ENCODE peak calls at places on chromosomes 13 and 19, in five cellular contexts. Q, Y, E, Z and D are unnamed samples.

GRCh38 chr19:47891923-47892666 is 6.0 kb upstream of the SULT2A1 start:
- DNase-seq in Z (no peak), E (no peak), Y (no peak), Q (no peak), D (no peak)

GRCh38 chr13:113636266-113636963 is 21.6 kb downstream of the ATP4B start:
- DNase-seq in E (no peak), Q (no peak), Z (peak), Y (peak), D (no peak)

GRCh38 chr19:6677924-6678689 is 8.1 kb upstream of the TNFSF14 start:
- DNase-seq in E (no peak), Z (no peak), Q (peak), Y (no peak), D (peak)

GRCh38 chr13:73303858-73304257 is 245.1 kb downstream of the KLF5 start:
- DNase-seq in Q (peak), Z (no peak), E (peak), Y (no peak), D (no peak)

GRCh38 chr19:4326837-4327251 is 11.8 kb downstream of the STAP2 start:
- DNase-seq in Q (no peak), E (no peak), Y (no peak), Z (no peak), D (no peak)

GRCh38 chr19:10260141-10260584 is 8.1 kb downstream of the MRPL4 start:
- DNase-seq in Z (no peak), Y (no peak), E (no peak), Q (peak), D (no peak)

GRCh38 chr13:33123066-33123940 is 107.1 kb downstream of the KL start:
- DNase-seq in Q (peak), Y (no peak), Z (peak), E (peak), D (no peak)

GRCh38 chr13:23969672-23970071 is 72.4 kb upstream of the C1QTNF9B start:
- DNase-seq in Q (peak), Y (no peak), E (peak), Z (no peak), D (no peak)

GRCh38 chr19:50794778-50795664 is 4.8 kb downstream of the ACP4 start:
- DNase-seq in E (no peak), Y (no peak), Q (peak), Z (no peak), D (no peak)

GRCh38 chr19:38303517-38304351 is at the start of gene C19orf33:
- DNase-seq in E (no peak), Z (peak), Q (peak), Y (no peak), D (no peak)

GRCh38 chr19:38683393-38684077 is 36.1 kb downstream of the ACTN4 start:
- DNase-seq in E (peak), Z (no peak), Y (no peak), Q (peak), D (peak)

GRCh38 chr19:48393559-48394330 is at the start of gene GRIN2D:
- DNase-seq in Z (no peak), E (peak), Q (peak), Y (no peak), D (no peak)

GRCh38 chr19:16416574-16416973 is 55.2 kb downstream of the EPS15L1 start:
- DNase-seq in Q (no peak), Y (no peak), E (peak), Z (no peak), D (no peak)

GRCh38 chr13:55263045-55263444 is 1877.7 kb upstream of the PRR20A start:
- DNase-seq in Y (no peak), E (no peak), Q (no peak), Z (no peak), D (no peak)

GRCh38 chr19:33348301-33349010 is 25.1 kb upstream of the CEBPG start:
- DNase-seq in E (no peak), Y (no peak), Q (peak), Z (no peak), D (no peak)

GRCh38 chr13:106573855-106574254 is 5.9 kb upstream of the ARGLU1 start:
- DNase-seq in E (peak), Z (peak), Y (no peak), Q (peak), D (no peak)

GRCh38 chr13:53028637-53029121 is at the start of gene OLFM4:
- DNase-seq in Z (no peak), Y (no peak), E (no peak), Q (no peak), D (no peak)

GRCh38 chr19:48933382-48933932 is at the start of gene DHDH:
- DNase-seq in Z (peak), Y (peak), E (peak), Q (peak), D (peak)

GRCh38 chr13:84925443-84925842 is 873.8 kb downstream of the SLITRK6 start:
- DNase-seq in Z (no peak), Y (no peak), E (peak), Q (no peak), D (no peak)

GRCh38 chr13:113882266-113882627 is 18.4 kb upstream of the GAS6 start:
- DNase-seq in E (no peak), Z (peak), Y (peak), Q (no peak), D (no peak)

GRCh38 chr19:35714601-35715354 is 3.0 kb upstream of the KMT2B start:
- DNase-seq in Q (no peak), Y (peak), E (no peak), Z (no peak), D (no peak)

GRCh38 chr13:72920097-72920496 is 138.2 kb downstream of the PIBF1 start:
- DNase-seq in Q (peak), E (peak), Y (no peak), Z (peak), D (no peak)

GRCh38 chr13:80454245-80454644 is 113.3 kb upstream of the SPRY2 start:
- DNase-seq in Z (no peak), Q (no peak), Y (no peak), E (peak), D (no peak)

GRCh38 chr13:29845440-29846056 is 4.9 kb downstream of the UBL3 start:
- DNase-seq in Z (no peak), Y (no peak), Q (peak), E (peak), D (no peak)

GRCh38 chr19:48023011-48023410 is 20.9 kb downstream of the CABP5 start:
- DNase-seq in Z (no peak), Q (no peak), Y (no peak), E (no peak), D (no peak)

GRCh38 chr19:41903161-41903953 is 20.4 kb downstream of the ARHGEF1 start:
- DNase-seq in Z (no peak), E (no peak), Q (no peak), Y (no peak), D (no peak)

GRCh38 chr13:89066868-89067466 is 1395.8 kb downstream of the SLITRK5 start:
- DNase-seq in Q (peak), E (peak), Y (no peak), Z (no peak), D (no peak)

GRCh38 chr19:13019330-13019729 is 24.1 kb downstream of the NFIX start:
- DNase-seq in Q (no peak), Z (no peak), Y (no peak), E (no peak), D (no peak)
- H3K27ac ChIP-seq in Q (peak), Z (peak), Y (peak), E (no peak), D (no peak)

DNA sequence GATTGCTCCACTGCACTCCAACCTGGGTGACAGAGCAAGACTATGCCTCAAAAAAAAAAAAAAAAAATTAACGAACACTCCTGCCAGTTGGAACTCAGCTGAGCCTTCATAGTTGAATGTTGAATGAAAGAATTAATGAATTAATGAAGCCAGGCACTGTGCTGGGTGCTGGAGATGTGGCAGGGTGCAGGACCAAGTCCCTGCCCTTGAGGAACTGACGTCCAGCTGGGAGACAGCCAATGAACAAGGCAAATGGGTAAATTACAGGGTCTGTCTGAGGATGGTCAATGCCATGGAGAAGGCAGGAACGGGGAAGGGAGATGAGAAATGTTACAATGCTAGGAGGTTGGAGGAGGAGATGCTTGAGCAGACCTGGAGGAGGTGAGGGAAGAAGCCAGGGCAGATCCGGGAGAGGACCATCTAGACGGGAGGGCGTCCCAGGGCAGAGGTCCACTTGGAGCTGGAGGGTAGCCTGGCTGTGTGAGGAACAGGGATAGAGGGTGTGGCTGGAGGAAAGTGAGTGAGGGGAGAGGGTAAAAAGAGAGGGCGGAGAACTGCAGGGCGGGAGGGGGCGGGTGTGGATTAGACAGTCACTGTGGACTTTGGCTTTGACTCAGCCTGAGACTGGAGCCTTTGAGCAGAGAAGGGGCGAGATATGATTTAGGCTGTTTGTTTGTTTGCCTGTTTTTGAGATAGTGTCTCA is 16.8 kb upstream of the IGSF23 start:
- DNase-seq in Y (no peak), Z (no peak), Q (no peak), E (no peak), D (no peak)
- H3K27ac ChIP-seq in Y (no peak), Z (no peak), Q (no peak), E (no peak), D (no peak)

GRCh38 chr13:102825921-102826706 is 19.7 kb upstream of the ERCC5 start:
- DNase-seq in Q (peak), E (peak), Y (no peak), Z (no peak), D (no peak)
- H3K27ac ChIP-seq in Q (peak), E (peak), Y (no peak), Z (no peak), D (no peak)

GRCh38 chr19:40642757-40643325 is 41.7 kb downstream of the LTBP4 start:
- DNase-seq in Q (no peak), Y (no peak), E (no peak), Z (no peak), D (no peak)
- H3K27ac ChIP-seq in Q (no peak), Y (no peak), E (peak), Z (peak), D (no peak)

GRCh38 chr19:14167594-14168138 is 31.3 kb upstream of the ASF1B start:
- DNase-seq in Y (no peak), Q (no peak), Z (no peak), E (no peak), D (no peak)
- H3K27ac ChIP-seq in Y (no peak), Q (no peak), Z (peak), E (no peak), D (peak)

GRCh38 chr13:91652389-91652788 is 254.0 kb downstream of the GPC5 start:
- DNase-seq in Y (no peak), Q (no peak), E (peak), Z (no peak), D (no peak)

GRCh38 chr13:91661692-91662490 is 263.5 kb downstream of the GPC5 start:
- DNase-seq in Y (no peak), E (no peak), Z (no peak), Q (no peak), D (no peak)

GRCh38 chr13:91659583-91660415 is 261.4 kb downstream of the GPC5 start:
- DNase-seq in Y (no peak), E (no peak), Z (no peak), Q (no peak), D (no peak)

GRCh38 chr13:91655731-91656130 is 257.3 kb downstream of the GPC5 start:
- DNase-seq in E (no peak), Q (no peak), Z (no peak), Y (no peak), D (no peak)

GRCh38 chr13:91657283-91657682 is 258.9 kb downstream of the GPC5 start:
- DNase-seq in Y (no peak), Q (no peak), Z (no peak), E (no peak), D (no peak)
- H3K27ac ChIP-seq in Y (no peak), Q (no peak), Z (no peak), E (no peak), D (no peak)

GRCh38 chr13:75783906-75784485 is 147.9 kb downstream of the LMO7 start:
- DNase-seq in Z (no peak), Q (no peak), Y (no peak), E (no peak), D (no peak)
- H3K27ac ChIP-seq in Z (peak), Q (no peak), Y (no peak), E (peak), D (no peak)

GRCh38 chr13:100933841-100934240 is 259.2 kb upstream of the TMTC4 start:
- DNase-seq in E (no peak), Q (no peak), Z (no peak), Y (no peak), D (no peak)
- H3K27ac ChIP-seq in E (no peak), Q (no peak), Z (no peak), Y (no peak), D (no peak)

GRCh38 chr13:78827471-78827870 is 168.5 kb upstream of the OBI1 start:
- DNase-seq in Y (no peak), Q (no peak), E (no peak), Z (no peak), D (no peak)
- H3K27ac ChIP-seq in Y (no peak), Q (no peak), E (no peak), Z (no peak), D (no peak)